ENCODE peak calls at places on chromosomes 6 and 20, in ten cellular contexts. One of them, this sample, is unnamed.

GRCh38 chr6:155158044-155158843 is 105.6 kb upstream of the CLDN20 start:
- DNase-seq in sigmoid colon: no peak
- DNase-seq in spleen: no peak
- DNase-seq in PC-9: no peak
- DNase-seq in cardiac muscle cell: no peak
- DNase-seq in tibial artery: no peak
- DNase-seq in left lung: no peak
- DNase-seq in uterus: no peak
- DNase-seq in heart right ventricle: no peak
- DNase-seq in CD8-positive, alpha-beta T cell: no peak
- DNase-seq in this sample: no peak

GRCh38 chr6:48086187-48086586 is 24.8 kb downstream of the PTCHD4 start:
- DNase-seq in CD8-positive, alpha-beta T cell: no peak
- DNase-seq in spleen: no peak
- DNase-seq in heart right ventricle: no peak
- DNase-seq in sigmoid colon: no peak
- DNase-seq in PC-9: no peak
- DNase-seq in cardiac muscle cell: no peak
- DNase-seq in uterus: no peak
- DNase-seq in tibial artery: no peak
- DNase-seq in left lung: no peak
- DNase-seq in this sample: no peak

GRCh38 chr6:142885182-142885867 is 59.7 kb downstream of the HIVEP2 start:
- DNase-seq in cardiac muscle cell: peak; percentile 95
- DNase-seq in sigmoid colon: no peak
- DNase-seq in PC-9: peak; percentile 82
- DNase-seq in tibial artery: no peak
- DNase-seq in left lung: peak; percentile 28
- DNase-seq in spleen: no peak
- DNase-seq in uterus: peak; percentile 26
- DNase-seq in heart right ventricle: peak; percentile 61
- DNase-seq in CD8-positive, alpha-beta T cell: peak; percentile 45
- DNase-seq in this sample: peak; percentile 35

GRCh38 chr6:169158182-169158573 is 95.5 kb downstream of the THBS2 start:
- DNase-seq in left lung: peak; percentile 76
- DNase-seq in cardiac muscle cell: peak; percentile 97
- DNase-seq in spleen: no peak
- DNase-seq in sigmoid colon: peak; percentile 80
- DNase-seq in CD8-positive, alpha-beta T cell: no peak
- DNase-seq in PC-9: no peak
- DNase-seq in tibial artery: peak; percentile 71
- DNase-seq in uterus: peak; percentile 73
- DNase-seq in heart right ventricle: peak; percentile 70
- DNase-seq in this sample: no peak

GRCh38 chr20:11432407-11432806 is 485.3 kb upstream of the BTBD3 start:
- DNase-seq in spleen: no peak
- DNase-seq in tibial artery: no peak
- DNase-seq in heart right ventricle: no peak
- DNase-seq in CD8-positive, alpha-beta T cell: no peak
- DNase-seq in uterus: no peak
- DNase-seq in PC-9: no peak
- DNase-seq in sigmoid colon: no peak
- DNase-seq in left lung: no peak
- DNase-seq in cardiac muscle cell: peak; percentile 78
- DNase-seq in this sample: no peak

GRCh38 chr6:137309078-137309762 is 90.0 kb upstream of the IFNGR1 start:
- DNase-seq in CD8-positive, alpha-beta T cell: no peak
- DNase-seq in cardiac muscle cell: peak; percentile 77
- DNase-seq in sigmoid colon: peak; percentile 71
- DNase-seq in heart right ventricle: peak; percentile 76
- DNase-seq in tibial artery: peak; percentile 71
- DNase-seq in PC-9: peak; percentile 77
- DNase-seq in left lung: peak; percentile 89
- DNase-seq in uterus: peak; percentile 31
- DNase-seq in spleen: peak; percentile 82
- DNase-seq in this sample: no peak

GRCh38 chr20:62020935-62021701 is 44.6 kb downstream of the TAF4 start:
- DNase-seq in tibial artery: no peak
- DNase-seq in spleen: no peak
- DNase-seq in uterus: peak; percentile 74
- DNase-seq in sigmoid colon: peak; percentile 81
- DNase-seq in CD8-positive, alpha-beta T cell: no peak
- DNase-seq in cardiac muscle cell: peak; percentile 70
- DNase-seq in left lung: no peak
- DNase-seq in heart right ventricle: peak; percentile 42
- DNase-seq in PC-9: no peak
- DNase-seq in this sample: no peak

GRCh38 chr6:4774715-4775590 is 1.3 kb upstream of the CDYL start:
- DNase-seq in uterus: no peak
- DNase-seq in tibial artery: peak; percentile 28
- DNase-seq in heart right ventricle: peak; percentile 21
- DNase-seq in PC-9: no peak
- DNase-seq in sigmoid colon: peak; percentile 79
- DNase-seq in left lung: peak; percentile 57
- DNase-seq in spleen: no peak
- DNase-seq in cardiac muscle cell: peak; percentile 8
- DNase-seq in CD8-positive, alpha-beta T cell: peak; percentile 26
- DNase-seq in this sample: no peak

GRCh38 chr20:47454298-47455132 is 47.2 kb upstream of the NCOA3 start:
- DNase-seq in CD8-positive, alpha-beta T cell: no peak
- DNase-seq in cardiac muscle cell: peak; percentile 54
- DNase-seq in heart right ventricle: no peak
- DNase-seq in tibial artery: no peak
- DNase-seq in spleen: no peak
- DNase-seq in left lung: no peak
- DNase-seq in uterus: no peak
- DNase-seq in PC-9: no peak
- DNase-seq in sigmoid colon: no peak
- DNase-seq in this sample: no peak

GRCh38 chr20:47456041-47456537 is 45.6 kb upstream of the NCOA3 start:
- DNase-seq in sigmoid colon: no peak
- DNase-seq in spleen: no peak
- DNase-seq in left lung: no peak
- DNase-seq in heart right ventricle: no peak
- DNase-seq in CD8-positive, alpha-beta T cell: no peak
- DNase-seq in cardiac muscle cell: no peak
- DNase-seq in tibial artery: no peak
- DNase-seq in PC-9: no peak
- DNase-seq in uterus: no peak
- DNase-seq in this sample: no peak

GRCh38 chr20:47459344-47460073 is 42.2 kb upstream of the NCOA3 start:
- DNase-seq in spleen: no peak
- DNase-seq in heart right ventricle: no peak
- DNase-seq in PC-9: no peak
- DNase-seq in tibial artery: no peak
- DNase-seq in left lung: no peak
- DNase-seq in uterus: no peak
- DNase-seq in CD8-positive, alpha-beta T cell: no peak
- DNase-seq in sigmoid colon: no peak
- DNase-seq in cardiac muscle cell: no peak
- DNase-seq in this sample: no peak

GRCh38 chr20:47455133-47456040 is 46.3 kb upstream of the NCOA3 start:
- DNase-seq in spleen: no peak
- DNase-seq in left lung: no peak
- DNase-seq in heart right ventricle: no peak
- DNase-seq in CD8-positive, alpha-beta T cell: no peak
- DNase-seq in PC-9: no peak
- DNase-seq in uterus: no peak
- DNase-seq in tibial artery: no peak
- DNase-seq in sigmoid colon: no peak
- DNase-seq in cardiac muscle cell: peak; percentile 36
- DNase-seq in this sample: no peak

DNA sequence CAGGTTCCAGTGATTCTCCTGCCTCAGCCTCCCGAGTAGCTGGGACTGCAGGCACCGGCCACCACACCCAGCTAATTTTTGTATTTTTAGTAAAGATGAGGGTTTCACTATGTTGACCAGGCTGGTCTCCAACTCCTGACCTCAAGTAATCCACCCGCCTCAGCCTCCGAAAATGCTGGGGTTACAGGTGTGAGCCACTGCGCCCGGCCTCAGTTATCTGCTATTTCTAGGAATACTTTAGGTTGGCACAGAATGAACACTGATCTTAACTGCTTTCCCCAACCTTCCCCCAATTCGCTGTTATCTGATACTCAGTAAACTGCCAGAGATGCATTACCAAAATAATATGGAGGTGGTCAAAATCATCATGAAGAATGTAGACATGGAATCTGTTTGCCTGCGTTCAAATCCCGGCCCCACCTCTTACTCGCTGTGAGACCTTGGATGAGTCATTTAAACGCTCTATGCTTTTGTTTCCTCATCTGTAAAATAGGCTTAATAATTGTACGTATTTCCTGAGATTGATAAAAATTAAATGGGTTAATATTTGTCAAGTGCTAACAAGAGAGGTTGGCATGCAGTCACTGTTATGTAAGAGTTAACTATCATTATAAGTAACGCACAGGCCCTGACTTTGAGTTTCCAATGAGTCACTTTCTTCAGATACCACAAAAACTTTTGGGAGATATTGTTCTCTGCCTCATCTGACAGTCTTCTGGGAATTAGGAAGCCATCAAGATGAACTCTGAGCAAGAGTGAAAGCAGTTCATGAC is 44.5 kb upstream of the NCOA3 start:
- DNase-seq in tibial artery: no peak
- DNase-seq in left lung: no peak
- DNase-seq in heart right ventricle: no peak
- DNase-seq in cardiac muscle cell: peak; percentile 68
- DNase-seq in uterus: no peak
- DNase-seq in CD8-positive, alpha-beta T cell: no peak
- DNase-seq in sigmoid colon: no peak
- DNase-seq in PC-9: no peak
- DNase-seq in spleen: no peak
- DNase-seq in this sample: no peak
- H3K27ac ChIP-seq in tibial artery: no peak overlapping the region
- H3K27ac ChIP-seq in left lung: no peak overlapping the region
- H3K27ac ChIP-seq in heart right ventricle: no peak overlapping the region
- H3K27ac ChIP-seq in cardiac muscle cell: no peak overlapping the region
- H3K27ac ChIP-seq in uterus: no peak overlapping the region
- H3K27ac ChIP-seq in CD8-positive, alpha-beta T cell: no peak overlapping the region
- H3K27ac ChIP-seq in sigmoid colon: no peak overlapping the region
- H3K27ac ChIP-seq in PC-9: peak overlapping the region; percentile 93
- H3K27ac ChIP-seq in spleen: no peak overlapping the region
- H3K27ac ChIP-seq in this sample: no peak overlapping the region

GRCh38 chr20:32472581-32473207 is 112.4 kb downstream of the NOL4L start:
- DNase-seq in left lung: no peak
- DNase-seq in spleen: no peak
- DNase-seq in tibial artery: no peak
- DNase-seq in sigmoid colon: no peak
- DNase-seq in CD8-positive, alpha-beta T cell: no peak
- DNase-seq in heart right ventricle: no peak
- DNase-seq in PC-9: no peak
- DNase-seq in cardiac muscle cell: no peak
- DNase-seq in uterus: no peak
- DNase-seq in this sample: no peak

GRCh38 chr20:32474009-32474716 is 111.0 kb downstream of the NOL4L start:
- DNase-seq in spleen: no peak
- DNase-seq in left lung: peak; percentile 70
- DNase-seq in CD8-positive, alpha-beta T cell: no peak
- DNase-seq in PC-9: no peak
- DNase-seq in heart right ventricle: no peak
- DNase-seq in cardiac muscle cell: no peak
- DNase-seq in uterus: peak; percentile 52
- DNase-seq in sigmoid colon: no peak
- DNase-seq in tibial artery: no peak
- DNase-seq in this sample: no peak

GRCh38 chr20:32474967-32475819 is 109.9 kb downstream of the NOL4L start:
- DNase-seq in PC-9: peak; percentile 99
- DNase-seq in tibial artery: peak; percentile 81
- DNase-seq in cardiac muscle cell: peak; percentile 100
- DNase-seq in heart right ventricle: peak; percentile 95
- DNase-seq in CD8-positive, alpha-beta T cell: no peak
- DNase-seq in sigmoid colon: peak; percentile 96
- DNase-seq in left lung: peak; percentile 94
- DNase-seq in spleen: peak; percentile 91
- DNase-seq in uterus: peak; percentile 93
- DNase-seq in this sample: no peak

GRCh38 chr20:32473231-32474008 is 111.7 kb downstream of the NOL4L start:
- DNase-seq in uterus: no peak
- DNase-seq in left lung: no peak
- DNase-seq in sigmoid colon: no peak
- DNase-seq in tibial artery: no peak
- DNase-seq in heart right ventricle: no peak
- DNase-seq in CD8-positive, alpha-beta T cell: no peak
- DNase-seq in spleen: no peak
- DNase-seq in PC-9: no peak
- DNase-seq in cardiac muscle cell: no peak
- DNase-seq in this sample: no peak

DNA sequence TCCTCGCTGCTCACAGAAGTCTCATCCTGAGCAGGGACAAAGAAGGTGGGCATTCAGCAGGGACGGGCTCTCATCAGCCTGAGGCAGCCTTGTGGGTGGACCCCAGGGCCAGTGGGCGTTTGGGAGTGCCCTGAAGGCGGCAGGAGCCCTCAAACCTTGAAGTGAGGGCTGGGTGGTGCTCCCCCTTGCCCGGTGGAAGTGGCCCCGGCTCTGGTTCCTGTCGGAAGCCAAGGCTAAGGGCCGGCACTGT is 110.5 kb downstream of the NOL4L start:
- DNase-seq in left lung: no peak
- DNase-seq in PC-9: no peak
- DNase-seq in heart right ventricle: no peak
- DNase-seq in spleen: no peak
- DNase-seq in CD8-positive, alpha-beta T cell: no peak
- DNase-seq in uterus: no peak
- DNase-seq in tibial artery: no peak
- DNase-seq in sigmoid colon: no peak
- DNase-seq in cardiac muscle cell: no peak
- DNase-seq in this sample: no peak
- H3K4me3 ChIP-seq in left lung: no peak overlapping the region
- H3K4me3 ChIP-seq in PC-9: peak overlapping the region; percentile 26
- H3K4me3 ChIP-seq in heart right ventricle: peak overlapping the region; percentile 42
- H3K4me3 ChIP-seq in spleen: peak overlapping the region; percentile 26
- H3K4me3 ChIP-seq in CD8-positive, alpha-beta T cell: no peak overlapping the region
- H3K4me3 ChIP-seq in uterus: peak overlapping the region; percentile 34
- H3K4me3 ChIP-seq in tibial artery: peak overlapping the region; percentile 41
- H3K4me3 ChIP-seq in sigmoid colon: peak overlapping the region; percentile 12
- H3K4me3 ChIP-seq in cardiac muscle cell: no peak overlapping the region
- H3K4me3 ChIP-seq in this sample: no peak overlapping the region

GRCh38 chr6:82217014-82217621 is 30.4 kb downstream of the IBTK start:
- DNase-seq in uterus: no peak
- DNase-seq in CD8-positive, alpha-beta T cell: no peak
- DNase-seq in tibial artery: no peak
- DNase-seq in sigmoid colon: no peak
- DNase-seq in PC-9: no peak
- DNase-seq in spleen: no peak
- DNase-seq in cardiac muscle cell: no peak
- DNase-seq in left lung: no peak
- DNase-seq in heart right ventricle: no peak
- DNase-seq in this sample: no peak

GRCh38 chr6:82216549-82216948 is 31.0 kb downstream of the IBTK start:
- DNase-seq in PC-9: no peak
- DNase-seq in heart right ventricle: no peak
- DNase-seq in cardiac muscle cell: no peak
- DNase-seq in spleen: no peak
- DNase-seq in tibial artery: no peak
- DNase-seq in sigmoid colon: no peak
- DNase-seq in left lung: no peak
- DNase-seq in CD8-positive, alpha-beta T cell: no peak
- DNase-seq in uterus: no peak
- DNase-seq in this sample: no peak

GRCh38 chr6:82220167-82220566 is 27.4 kb downstream of the IBTK start:
- DNase-seq in tibial artery: no peak
- DNase-seq in uterus: no peak
- DNase-seq in cardiac muscle cell: no peak
- DNase-seq in left lung: no peak
- DNase-seq in heart right ventricle: no peak
- DNase-seq in spleen: no peak
- DNase-seq in PC-9: no peak
- DNase-seq in sigmoid colon: no peak
- DNase-seq in CD8-positive, alpha-beta T cell: no peak
- DNase-seq in this sample: no peak
- H3K36me3 ChIP-seq in tibial artery: peaks cover 61% of the 10 kb centered on the region
- H3K36me3 ChIP-seq in uterus: no peaks in the 10 kb centered on the region
- H3K36me3 ChIP-seq in cardiac muscle cell: peaks cover 60% of the 10 kb centered on the region
- H3K36me3 ChIP-seq in left lung: peaks cover 93% of the 10 kb centered on the region
- H3K36me3 ChIP-seq in heart right ventricle: peaks cover 97% of the 10 kb centered on the region
- H3K36me3 ChIP-seq in spleen: peaks cover 99% of the 10 kb centered on the region
- H3K36me3 ChIP-seq in PC-9: peaks cover 11% of the 10 kb centered on the region
- H3K36me3 ChIP-seq in sigmoid colon: peaks cover 22% of the 10 kb centered on the region
- H3K36me3 ChIP-seq in CD8-positive, alpha-beta T cell: peaks cover 23% of the 10 kb centered on the region
- H3K36me3 ChIP-seq in this sample: no peaks in the 10 kb centered on the region

GRCh38 chr20:16575390-16576140 is 2.3 kb upstream of the KIF16B start:
- DNase-seq in left lung: no peak
- DNase-seq in heart right ventricle: no peak
- DNase-seq in cardiac muscle cell: no peak
- DNase-seq in tibial artery: no peak
- DNase-seq in CD8-positive, alpha-beta T cell: peak; percentile 6
- DNase-seq in sigmoid colon: no peak
- DNase-seq in spleen: no peak
- DNase-seq in PC-9: no peak
- DNase-seq in uterus: no peak
- DNase-seq in this sample: no peak
- H3K27ac ChIP-seq in left lung: peak overlapping the region; percentile 45
- H3K27ac ChIP-seq in heart right ventricle: peak overlapping the region; percentile 72
- H3K27ac ChIP-seq in cardiac muscle cell: peak overlapping the region; percentile 2
- H3K27ac ChIP-seq in tibial artery: peak overlapping the region; percentile 50
- H3K27ac ChIP-seq in CD8-positive, alpha-beta T cell: peak overlapping the region; percentile 3
- H3K27ac ChIP-seq in sigmoid colon: peak overlapping the region; percentile 74
- H3K27ac ChIP-seq in spleen: no peak overlapping the region
- H3K27ac ChIP-seq in PC-9: no peak overlapping the region
- H3K27ac ChIP-seq in uterus: peak overlapping the region; percentile 66
- H3K27ac ChIP-seq in this sample: no peak overlapping the region